ENCODE peak calls at places on chromosomes 3 and 15, in four cellular contexts. U, M, C and T are unnamed samples.

GRCh38 chr3:106534206-106534605 is 665.4 kb upstream of the CBLB start:
- DNase-seq in M (no peak), U (peak; percentile 23), C (peak; percentile 19), T (no peak)

GRCh38 chr3:52181543-52181942 is 16.4 kb upstream of the ALAS1 start:
- DNase-seq in C (peak; percentile 65), M (no peak), U (no peak), T (peak; percentile 65)

GRCh38 chr15:52287114-52287513 is 8.5 kb downstream of the MYO5C start:
- DNase-seq in C (no peak), M (no peak), U (no peak), T (no peak)

GRCh38 chr3:36362973-36363372 is 17.3 kb upstream of the STAC start:
- DNase-seq in U (no peak), C (peak; percentile 69), M (no peak), T (peak; percentile 44)

GRCh38 chr15:47599806-47600205 is 117.5 kb upstream of the SEMA6D start:
- DNase-seq in C (no peak), M (no peak), U (no peak), T (no peak)

GRCh38 chr3:110697961-110698360 is 373.7 kb upstream of the NECTIN3 start:
- DNase-seq in M (no peak), C (peak; percentile 62), U (no peak), T (peak; percentile 36)

GRCh38 chr3:176785207-176785606 is 412.1 kb downstream of the TBL1XR1 start:
- DNase-seq in M (no peak), U (no peak), C (no peak), T (no peak)

GRCh38 chr3:169879846-169880558 is 10.3 kb upstream of the LRRC31 start:
- DNase-seq in M (no peak), C (no peak), U (no peak), T (no peak)

GRCh38 chr15:57424628-57425405 is 48.5 kb downstream of the CGNL1 start:
- DNase-seq in M (no peak), U (no peak), C (no peak), T (no peak)